ENCODE peak calls at places on chromosomes 3 and 15, in nine cellular contexts. T is T-cell; N is CD8-positive, alpha-beta T cell; E is coronary artery; X is activated T-helper 9 cell treated with anti-CD3 and anti-CD28 coated beads, Interleukin-2, amount 50 U/mL, for 16 hours; P is stimulated activated CD8-positive, alpha-beta memory T cell treated with anti-CD3 and anti-CD28 coated beads, Interleukin-7, amount 100 ng/mL, for 48 hours; Z is transverse colon; A is NCI-H1105; G is NCI-H2107. B is an unnamed sample.

GRCh38 chr3:138774529-138775253 is 60.0 kb downstream of the PIK3CB start:
- DNase-seq in T (no peak), N (no peak), E (no peak), X (no peak), P (no peak), Z (peak), A (peak), G (peak), B (peak)

GRCh38 chr15:23645379-23646164 is 2.1 kb downstream of the MAGEL2 start:
- DNase-seq in T (no peak), N (no peak), E (no peak), X (no peak), P (no peak), Z (peak), A (no peak), G (no peak), B (no peak)

GRCh38 chr3:127360647-127361046 is 72.8 kb upstream of the PRR20G start:
- DNase-seq in T (no peak), N (no peak), E (peak), X (no peak), P (no peak), Z (no peak), A (no peak), G (no peak), B (no peak)

GRCh38 chr3:5019411-5020261 is 40.4 kb downstream of the BHLHE40 start:
- DNase-seq in T (peak), N (peak), E (no peak), X (peak), P (peak), Z (peak), A (no peak), G (no peak), B (peak)

GRCh38 chr3:128307781-128308469 is 154.6 kb downstream of the EEFSEC start:
- DNase-seq in T (no peak), N (no peak), E (peak), X (no peak), P (no peak), Z (no peak), A (no peak), G (no peak), B (no peak)

GRCh38 chr15:71136159-71137137 is 21.2 kb downstream of the THSD4 start:
- DNase-seq in T (no peak), N (no peak), E (no peak), X (no peak), P (no peak), Z (no peak), A (no peak), G (no peak), B (no peak)

GRCh38 chr15:35206060-35206675 is 121.1 kb upstream of the NANOGP8 start:
- DNase-seq in T (no peak), N (no peak), E (no peak), X (no peak), P (no peak), Z (no peak), A (no peak), G (no peak), B (no peak)

GRCh38 chr3:195823998-195824397 is 12.3 kb upstream of the MUC4 start:
- DNase-seq in T (no peak), N (no peak), E (no peak), X (no peak), P (no peak), Z (peak), A (no peak), G (no peak), B (no peak)

GRCh38 chr15:25971053-25971452 is 107.9 kb upstream of the ATP10A start:
- DNase-seq in T (no peak), N (no peak), E (no peak), X (no peak), P (no peak), Z (no peak), A (no peak), G (no peak), B (no peak)

GRCh38 chr3:170714562-170715535 is 129.0 kb upstream of the SLC7A14 start:
- DNase-seq in T (no peak), N (no peak), E (no peak), X (no peak), P (no peak), Z (no peak), A (no peak), G (no peak), B (no peak)

GRCh38 chr15:85421116-85421925 is 40.9 kb downstream of the AKAP13 start:
- DNase-seq in T (no peak), N (no peak), E (no peak), X (no peak), P (no peak), Z (no peak), A (no peak), G (no peak), B (no peak)

GRCh38 chr3:100613721-100614390 is 4.5 kb downstream of the ADGRG7 start:
- DNase-seq in T (no peak), N (no peak), E (no peak), X (no peak), P (no peak), Z (no peak), A (no peak), G (no peak), B (no peak)

GRCh38 chr3:66227917-66228316 is 7.1 kb downstream of the SLC25A26 start:
- DNase-seq in T (no peak), N (no peak), E (no peak), X (no peak), P (no peak), Z (no peak), A (no peak), G (no peak), B (no peak)

GRCh38 chr3:65847947-65848346 is 190.8 kb downstream of the MAGI1 start:
- DNase-seq in T (no peak), N (no peak), E (no peak), X (no peak), P (no peak), Z (no peak), A (no peak), G (no peak), B (no peak)

GRCh38 chr15:99414755-99415731 is 150.7 kb upstream of the MEF2A start:
- DNase-seq in T (no peak), N (no peak), E (peak), X (no peak), P (no peak), Z (no peak), A (no peak), G (no peak), B (no peak)

GRCh38 chr3:127788436-127788835 is 33.9 kb downstream of the MGLL start:
- DNase-seq in T (no peak), N (no peak), E (no peak), X (no peak), P (no peak), Z (no peak), A (no peak), G (no peak), B (no peak)

GRCh38 chr3:32884532-32885031 is 66.8 kb downstream of the TRIM71 start:
- DNase-seq in T (no peak), N (no peak), E (no peak), X (no peak), P (no peak), Z (no peak), A (no peak), G (no peak), B (no peak)

GRCh38 chr15:77032052-77032646 is 37.2 kb downstream of the PSTPIP1 start:
- DNase-seq in T (no peak), N (no peak), E (peak), X (no peak), P (no peak), Z (peak), A (no peak), G (no peak), B (no peak)

GRCh38 chr15:100812802-100813201 is 66.8 kb upstream of the ALDH1A3 start:
- DNase-seq in T (no peak), N (no peak), E (no peak), X (no peak), P (no peak), Z (no peak), A (no peak), G (no peak), B (no peak)

GRCh38 chr3:15284121-15284889 is 48.1 kb downstream of the SH3BP5 start:
- DNase-seq in T (no peak), N (no peak), E (no peak), X (no peak), P (no peak), Z (peak), A (peak), G (peak), B (no peak)

GRCh38 chr3:168117059-168117458 is 21.3 kb upstream of the GOLIM4 start:
- DNase-seq in T (no peak), N (no peak), E (no peak), X (no peak), P (no peak), Z (no peak), A (peak), G (peak), B (no peak)

GRCh38 chr15:40405501-40406381 is at the start of gene IVD:
- DNase-seq in T (peak), N (peak), E (peak), X (peak), P (peak), Z (peak), A (peak), G (peak), B (peak)

GRCh38 chr3:87248831-87249230 is 21.7 kb downstream of the CHMP2B start:
- DNase-seq in T (no peak), N (no peak), E (no peak), X (no peak), P (no peak), Z (no peak), A (no peak), G (no peak), B (no peak)

GRCh38 chr3:192850501-192850981 is 67.1 kb downstream of the MB21D2 start:
- DNase-seq in T (no peak), N (no peak), E (no peak), X (peak), P (no peak), Z (peak), A (no peak), G (no peak), B (no peak)

GRCh38 chr3:153372326-153372725 is 210.3 kb downstream of the RAP2B start:
- DNase-seq in T (no peak), N (no peak), E (no peak), X (no peak), P (no peak), Z (no peak), A (no peak), G (no peak), B (no peak)

GRCh38 chr15:31235298-31236183 is 91.1 kb upstream of the KLF13 start:
- DNase-seq in T (no peak), N (no peak), E (peak), X (no peak), P (no peak), Z (peak), A (peak), G (peak), B (no peak)

GRCh38 chr15:66369773-66370651 is 13.5 kb upstream of the TIPIN start:
- DNase-seq in T (no peak), N (no peak), E (no peak), X (no peak), P (no peak), Z (no peak), A (no peak), G (no peak), B (no peak)

GRCh38 chr15:63357061-63357460 is 24.6 kb downstream of the CA12 start:
- DNase-seq in T (no peak), N (no peak), E (no peak), X (no peak), P (no peak), Z (peak), A (no peak), G (no peak), B (no peak)

GRCh38 chr3:112653881-112654300 is 12.9 kb upstream of the CCDC80 start:
- DNase-seq in T (no peak), N (no peak), E (no peak), X (no peak), P (no peak), Z (no peak), A (no peak), G (no peak), B (no peak)

GRCh38 chr15:96330064-96330449 is 443 bp upstream of the NR2F2 start:
- DNase-seq in T (no peak), N (no peak), E (peak), X (no peak), P (no peak), Z (peak), A (no peak), G (no peak), B (no peak)

GRCh38 chr3:190486908-190487607 is 26.8 kb upstream of the IL1RAP start:
- DNase-seq in T (no peak), N (no peak), E (no peak), X (no peak), P (no peak), Z (no peak), A (no peak), G (no peak), B (no peak)

GRCh38 chr15:29638781-29639180 is 183.5 kb downstream of the TJP1 start:
- DNase-seq in T (no peak), N (no peak), E (no peak), X (no peak), P (no peak), Z (no peak), A (no peak), G (no peak), B (no peak)

GRCh38 chr15:81235781-81236507 is 39.3 kb downstream of the IL16 start:
- DNase-seq in T (no peak), N (no peak), E (no peak), X (no peak), P (no peak), Z (no peak), A (no peak), G (no peak), B (no peak)

GRCh38 chr3:41290306-41290705 is 91.0 kb downstream of the CTNNB1 start:
- DNase-seq in T (no peak), N (no peak), E (no peak), X (no peak), P (no peak), Z (no peak), A (no peak), G (no peak), B (no peak)

GRCh38 chr3:8622873-8623725 is 21.5 kb downstream of the SSUH2 start:
- DNase-seq in T (no peak), N (peak), E (no peak), X (no peak), P (peak), Z (peak), A (no peak), G (no peak), B (no peak)

GRCh38 chr3:43391621-43392020 is 105.3 kb downstream of the SNRK start:
- DNase-seq in T (no peak), N (no peak), E (no peak), X (no peak), P (no peak), Z (no peak), A (no peak), G (no peak), B (no peak)

GRCh38 chr3:56801151-56801596 is 575 bp downstream of the ARHGEF3 start:
- DNase-seq in T (peak), N (no peak), E (no peak), X (no peak), P (no peak), Z (no peak), A (no peak), G (no peak), B (peak)

B was measured in activated gamma-delta T cell treated with Interleukin-2 at 50 U/mL for 16 hours.